ENCODE peak calls at places on chromosomes 1 and 21, in six cellular contexts. E is astrocyte of the spinal cord; A is hypothalamus; W is NCI-H146; Z is stimulated activated naive CD8-positive, alpha-beta T cell treated with anti-CD3 and anti-CD28 coated beads, Interleukin-15, amount 100 ng/mL, for 72 hours; R is upper lobe of right lung. Y is an unnamed sample.

GRCh38 chr1:169483500-169483966 is 2.2 kb downstream of the SLC19A2 start:
- DNase-seq in E (peak), A (no peak), W (peak), Z (no peak), R (no peak), Y (peak)

GRCh38 chr1:15974855-15975254 is 1.0 kb downstream of the ZBTB17 start:
- DNase-seq in E (no peak), A (no peak), W (no peak), Z (peak), R (no peak), Y (no peak)

GRCh38 chr21:42208801-42209490 is 10.0 kb upstream of the ABCG1 start:
- DNase-seq in E (no peak), A (no peak), W (no peak), Z (no peak), R (peak), Y (no peak)

GRCh38 chr1:158272681-158273080 is 17.0 kb upstream of the CD1C start:
- DNase-seq in E (no peak), A (no peak), W (no peak), Z (no peak), R (no peak), Y (no peak)

GRCh38 chr1:27549807-27550408 is 54.0 kb downstream of the AHDC1 start:
- DNase-seq in E (no peak), A (no peak), W (no peak), Z (no peak), R (no peak), Y (peak)

GRCh38 chr1:163036661-163037060 is 32.5 kb upstream of the RGS4 start:
- DNase-seq in E (no peak), A (no peak), W (no peak), Z (no peak), R (no peak), Y (no peak)

GRCh38 chr21:38993561-38993960 is 187.8 kb downstream of the ETS2 start:
- DNase-seq in E (peak), A (no peak), W (no peak), Z (no peak), R (no peak), Y (peak)

GRCh38 chr21:34545079-34545884 is 33.3 kb upstream of the KCNE1 start:
- DNase-seq in E (peak), A (peak), W (peak), Z (peak), R (peak), Y (peak)

GRCh38 chr1:42682739-42683529 is 716 bp downstream of the YBX1 start:
- DNase-seq in E (peak), A (peak), W (peak), Z (peak), R (peak), Y (peak)

GRCh38 chr1:35290452-35290851 is 21.9 kb downstream of the ZMYM4 start:
- DNase-seq in E (no peak), A (no peak), W (no peak), Z (no peak), R (no peak), Y (no peak)

GRCh38 chr1:46490603-46491499 is 1.2 kb downstream of the DMBX1 start:
- DNase-seq in E (peak), A (no peak), W (no peak), Z (no peak), R (no peak), Y (no peak)

GRCh38 chr1:113540328-113540727 is 150.0 kb downstream of the MAGI3 start:
- DNase-seq in E (no peak), A (no peak), W (no peak), Z (no peak), R (no peak), Y (no peak)

GRCh38 chr1:96364576-96364975 is 357.0 kb upstream of the PTBP2 start:
- DNase-seq in E (peak), A (no peak), W (no peak), Z (no peak), R (no peak), Y (no peak)

GRCh38 chr1:230768903-230769570 is 21.8 kb downstream of the CAPN9 start:
- DNase-seq in E (peak), A (no peak), W (no peak), Z (no peak), R (no peak), Y (no peak)

GRCh38 chr1:31792116-31792515 is 23.7 kb downstream of the SPOCD1 start:
- DNase-seq in E (no peak), A (no peak), W (no peak), Z (no peak), R (peak), Y (no peak)

GRCh38 chr1:172360511-172360910 is 60.0 kb upstream of the C1orf105 start:
- DNase-seq in E (peak), A (no peak), W (peak), Z (no peak), R (no peak), Y (no peak)

GRCh38 chr1:167488786-167489185 is 29.5 kb downstream of the CD247 start:
- DNase-seq in E (no peak), A (no peak), W (no peak), Z (no peak), R (no peak), Y (no peak)